ENCODE peak calls at places on chromosomes 1 and 21, in seven cellular contexts. Z is CD4-positive, CD25-positive, alpha-beta regulatory T cell; G is GM03348; F is memory B cell; A is mesothelial cell of epicardium; L is midbrain; R is stimulated activated CD4-positive, alpha-beta T cell treated with anti-CD3 and anti-CD28 coated beads, Interleukin-15, amount 100 ng/mL, for 1 hour. M is an unnamed sample.

GRCh38 chr1:92690212-92690906 is 94.5 kb downstream of the EVI5 start:
- DNase-seq in F (no peak), A (no peak), R (no peak), L (no peak), G (no peak), Z (no peak), M (no peak)

GRCh38 chr1:164064501-164064900 is 494.5 kb upstream of the PBX1 start:
- DNase-seq in R (no peak), F (no peak), Z (no peak), G (no peak), A (no peak), L (no peak), M (no peak)

GRCh38 chr21:34908424-34909055 is 140.6 kb downstream of the RUNX1 start:
- DNase-seq in Z (no peak), A (no peak), R (no peak), G (peak), F (no peak), L (no peak), M (peak)

GRCh38 chr1:182565537-182565936 is 23.5 kb downstream of the RNASEL start:
- DNase-seq in F (no peak), Z (no peak), A (no peak), L (no peak), R (no peak), G (no peak), M (no peak)

GRCh38 chr1:61864501-61864900 is 122.2 kb downstream of the PATJ start:
- DNase-seq in R (no peak), A (no peak), F (no peak), Z (no peak), L (no peak), G (no peak), M (no peak)

GRCh38 chr21:35933466-35933865 is 126.9 kb downstream of the SETD4 start:
- DNase-seq in R (no peak), F (no peak), A (no peak), G (peak), Z (no peak), L (peak), M (no peak)

GRCh38 chr1:230130172-230130944 is 63.3 kb downstream of the GALNT2 start:
- DNase-seq in L (no peak), R (no peak), G (no peak), Z (no peak), F (no peak), A (no peak), M (no peak)

GRCh38 chr21:16308269-16308668 is 578.5 kb downstream of the USP25 start:
- DNase-seq in R (no peak), G (no peak), L (peak), A (no peak), F (no peak), Z (no peak), M (no peak)

GRCh38 chr1:172745014-172745413 is 86.1 kb downstream of the FASLG start:
- DNase-seq in F (peak), R (no peak), Z (peak), G (peak), L (peak), A (no peak), M (peak)

GRCh38 chr1:3352952-3353331 is 101.5 kb upstream of the ARHGEF16 start:
- DNase-seq in F (no peak), Z (no peak), R (no peak), L (no peak), A (peak), G (peak), M (no peak)

GRCh38 chr1:32241011-32241763 is 5.8 kb upstream of the FAM167B start:
- DNase-seq in F (peak), R (no peak), Z (peak), A (peak), L (peak), G (peak), M (no peak)

GRCh38 chr1:158112994-158113758 is 67.5 kb upstream of the CD1D start:
- DNase-seq in Z (peak), L (peak), F (peak), G (peak), A (peak), R (peak), M (peak)

GRCh38 chr1:40836283-40836682 is 25.9 kb downstream of the CITED4 start:
- DNase-seq in G (no peak), L (no peak), F (no peak), A (no peak), R (no peak), Z (no peak), M (no peak)

GRCh38 chr1:168110896-168111545 is 25.7 kb downstream of the GPR161 start:
- DNase-seq in Z (no peak), G (no peak), L (no peak), R (no peak), A (no peak), F (no peak), M (peak)

GRCh38 chr1:31443673-31444072 is 30.7 kb downstream of the SERINC2 start:
- DNase-seq in F (no peak), G (no peak), A (no peak), Z (no peak), R (no peak), L (no peak), M (no peak)

GRCh38 chr1:47725732-47726495 is 271.3 kb downstream of the TRABD2B start:
- DNase-seq in L (peak), F (peak), Z (peak), R (peak), G (peak), A (peak), M (peak)

GRCh38 chr1:194013561-194013960 is 827.1 kb upstream of the B3GALT2 start:
- DNase-seq in L (no peak), A (no peak), G (no peak), Z (no peak), R (no peak), F (no peak), M (no peak)

GRCh38 chr1:24055681-24056080 is 56.3 kb downstream of the MYOM3 start:
- DNase-seq in G (no peak), A (no peak), F (no peak), L (no peak), Z (no peak), R (no peak), M (no peak)

GRCh38 chr1:47694011-47694890 is 256.4 kb downstream of the FOXD2 start:
- DNase-seq in R (no peak), Z (no peak), F (no peak), A (peak), L (no peak), G (no peak), M (no peak)

M was measured in Jurkat, Clone E6-1.